ENCODE peak calls at places on chromosome 20, in six cellular contexts. V is esophagus muscularis mucosa, N is transverse colon, D is ovary, E is HepG2, W is suprapubic skin. A is an unnamed sample.

GRCh38 chr20:3681931-3682820 is at the start of gene ADAM33:
- DNase-seq in V (no peak), N (peak), D (peak), E (no peak), W (no peak), A (peak)

GRCh38 chr20:23425129-23425528 is 3.8 kb upstream of the NAPB start:
- DNase-seq in V (peak), N (no peak), D (no peak), E (no peak), W (no peak), A (no peak)

GRCh38 chr20:57266251-57267157 is at the start of gene BMP7:
- DNase-seq in V (no peak), N (no peak), D (no peak), E (no peak), W (peak), A (peak)

GRCh38 chr20:59152559-59153354 is 10.9 kb upstream of the ZNF831 start:
- DNase-seq in V (no peak), N (no peak), D (no peak), E (no peak), W (no peak), A (no peak)

GRCh38 chr20:45951474-45951873 is 17.0 kb downstream of the PCIF1 start:
- DNase-seq in V (no peak), N (no peak), D (no peak), E (no peak), W (no peak), A (no peak)

GRCh38 chr20:21090112-21090737 is 15.9 kb downstream of the LINC00237 start:
- DNase-seq in V (peak), N (no peak), D (no peak), E (no peak), W (no peak), A (no peak)

GRCh38 chr20:35462351-35462750 is 7.0 kb downstream of the CEP250 start:
- DNase-seq in V (no peak), N (no peak), D (no peak), E (no peak), W (no peak), A (no peak)

GRCh38 chr20:13105864-13106457 is 97.2 kb downstream of the SPTLC3 start:
- DNase-seq in V (peak), N (no peak), D (no peak), E (peak), W (no peak), A (no peak)

GRCh38 chr20:32585011-32585518 is at the start of gene NOL4L:
- DNase-seq in V (no peak), N (no peak), D (peak), E (no peak), W (no peak), A (no peak)

GRCh38 chr20:36318166-36318565 is 12.0 kb downstream of the DLGAP4 start:
- DNase-seq in V (no peak), N (no peak), D (no peak), E (no peak), W (no peak), A (no peak)

GRCh38 chr20:39716796-39717341 is 754.7 kb downstream of the DHX35 start:
- DNase-seq in V (no peak), N (no peak), D (no peak), E (no peak), W (no peak), A (no peak)

GRCh38 chr20:54475334-54476287 is at the start of gene DOK5:
- DNase-seq in V (peak), N (peak), D (peak), E (no peak), W (peak), A (peak)

GRCh38 chr20:58024241-58024721 is 204.2 kb downstream of the ANKRD60 start:
- DNase-seq in V (no peak), N (no peak), D (no peak), E (no peak), W (no peak), A (no peak)

GRCh38 chr20:10536531-10536930 is 101.4 kb downstream of the SLX4IP start:
- DNase-seq in V (no peak), N (no peak), D (no peak), E (peak), W (no peak), A (no peak)

GRCh38 chr20:54021446-54022235 is 48.8 kb downstream of the BCAS1 start:
- DNase-seq in V (no peak), N (no peak), D (no peak), E (no peak), W (no peak), A (no peak)

GRCh38 chr20:53550590-53551187 is 43.0 kb downstream of the ZNF217 start:
- DNase-seq in V (no peak), N (no peak), D (no peak), E (peak), W (no peak), A (no peak)

GRCh38 chr20:20814685-20815084 is 102.2 kb upstream of the RALGAPA2 start:
- DNase-seq in V (no peak), N (no peak), D (no peak), E (peak), W (no peak), A (no peak)

GRCh38 chr20:6122873-6123649 is at the start of gene FERMT1:
- DNase-seq in V (peak), N (peak), D (peak), E (peak), W (peak), A (no peak)

GRCh38 chr20:3013771-3014170 is 29.7 kb upstream of the GNRH2 start:
- DNase-seq in V (no peak), N (no peak), D (no peak), E (no peak), W (no peak), A (no peak)

GRCh38 chr20:58875541-58876134 is 23.1 kb downstream of the GNAS start:
- DNase-seq in V (no peak), N (no peak), D (no peak), E (no peak), W (no peak), A (no peak)

GRCh38 chr20:33909331-33909921 is 84.3 kb upstream of the RALY start:
- DNase-seq in V (no peak), N (no peak), D (no peak), E (peak), W (no peak), A (no peak)

GRCh38 chr20:8435251-8436035 is 303.4 kb downstream of the PLCB1 start:
- DNase-seq in V (no peak), N (no peak), D (no peak), E (no peak), W (no peak), A (no peak)

GRCh38 chr20:39009348-39009747 is 47.2 kb downstream of the DHX35 start:
- DNase-seq in V (no peak), N (no peak), D (no peak), E (no peak), W (no peak), A (no peak)

GRCh38 chr20:58611236-58612020 is 39.7 kb upstream of the STX16 start:
- DNase-seq in V (no peak), N (no peak), D (no peak), E (no peak), W (no peak), A (no peak)

GRCh38 chr20:46963758-46964181 is 69.1 kb downstream of the EYA2 start:
- DNase-seq in V (no peak), N (no peak), D (no peak), E (no peak), W (no peak), A (no peak)

GRCh38 chr20:54085910-54086309 is 15.5 kb upstream of the BCAS1 start:
- DNase-seq in V (no peak), N (no peak), D (no peak), E (no peak), W (no peak), A (no peak)

GRCh38 chr20:17995967-17996819 is 27.4 kb downstream of the MGME1 start:
- DNase-seq in V (no peak), N (no peak), D (no peak), E (peak), W (no peak), A (no peak)

GRCh38 chr20:7742479-7742878 is 197.8 kb downstream of the HAO1 start:
- DNase-seq in V (no peak), N (no peak), D (no peak), E (no peak), W (no peak), A (no peak)

GRCh38 chr20:35620818-35621559 is 5.4 kb downstream of the SPAG4 start:
- DNase-seq in V (no peak), N (no peak), D (peak), E (no peak), W (no peak), A (no peak)

GRCh38 chr20:23305098-23305497 is 45.5 kb upstream of the NXT1 start:
- DNase-seq in V (no peak), N (no peak), D (no peak), E (no peak), W (peak), A (peak)

GRCh38 chr20:45629496-45630100 is at the start of gene WFDC10A:
- DNase-seq in V (no peak), N (peak), D (no peak), E (peak), W (no peak), A (peak)

GRCh38 chr20:43762911-43763310 is 36.1 kb upstream of the GTSF1L start:
- DNase-seq in V (no peak), N (no peak), D (no peak), E (no peak), W (no peak), A (no peak)

GRCh38 chr20:14992961-14993360 is 655.5 kb upstream of the FLRT3 start:
- DNase-seq in V (no peak), N (no peak), D (no peak), E (peak), W (no peak), A (no peak)

GRCh38 chr20:22698443-22698842 is 114.1 kb upstream of the FOXA2 start:
- DNase-seq in V (peak), N (no peak), D (no peak), E (no peak), W (no peak), A (no peak)

DNA sequence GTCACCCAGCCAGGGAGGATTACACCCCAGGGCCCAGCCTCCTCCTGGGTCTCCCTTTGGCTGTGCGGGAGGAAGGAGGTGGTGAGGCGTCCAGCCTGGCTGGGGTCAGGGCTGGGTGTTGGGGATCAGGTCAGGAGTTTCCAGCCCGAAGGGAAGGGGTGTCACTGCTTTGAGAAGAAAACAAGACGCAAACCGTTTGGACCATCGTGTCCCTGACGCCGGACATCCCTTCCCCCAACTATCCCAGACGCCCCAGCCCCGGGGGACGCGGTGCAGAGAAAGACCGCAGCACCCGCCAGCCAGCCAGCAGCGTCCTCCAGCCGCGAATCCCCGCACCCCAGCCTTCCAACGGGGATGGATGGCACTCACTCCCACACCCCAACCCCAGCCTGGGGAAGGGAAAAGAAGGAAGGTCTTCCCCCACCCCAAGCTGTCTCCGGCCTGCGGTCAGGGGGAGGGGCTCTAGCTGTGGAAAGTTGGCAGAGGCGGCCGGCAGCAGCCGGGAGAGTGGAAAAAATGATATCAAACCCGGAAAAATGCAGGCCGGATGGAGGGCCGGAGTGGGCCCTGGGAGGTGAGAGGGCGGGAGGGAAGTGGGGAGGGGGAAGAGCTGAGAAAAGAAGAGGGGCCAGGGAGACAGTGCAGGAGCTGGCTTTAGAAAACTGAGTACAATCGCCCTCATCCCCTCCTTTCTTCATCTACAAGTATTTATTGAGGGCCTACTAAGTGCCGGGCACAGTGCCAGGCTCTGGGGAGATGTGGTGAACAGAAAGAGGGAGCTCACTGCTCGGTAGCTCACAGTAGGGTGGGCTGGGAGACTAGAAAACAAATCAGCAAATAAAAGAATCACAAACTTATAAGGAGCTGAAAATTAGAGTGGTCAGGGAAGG is 10.6 kb downstream of the REM1 start:
- DNase-seq in V (no peak), N (peak), D (peak), E (no peak), W (peak), A (peak)
- TF ChIP-seq EP300 in V (no peak), N (no peak), D (no peak), E (no peak), W (no peak), A (peak)

GRCh38 chr20:37365760-37366638 is 20.1 kb downstream of the SRC start:
- DNase-seq in V (no peak), N (no peak), D (no peak), E (no peak), W (peak), A (no peak)
- TF ChIP-seq EP300 in V (no peak), N (no peak), D (no peak), E (no peak), W (no peak), A (no peak)

DNA sequence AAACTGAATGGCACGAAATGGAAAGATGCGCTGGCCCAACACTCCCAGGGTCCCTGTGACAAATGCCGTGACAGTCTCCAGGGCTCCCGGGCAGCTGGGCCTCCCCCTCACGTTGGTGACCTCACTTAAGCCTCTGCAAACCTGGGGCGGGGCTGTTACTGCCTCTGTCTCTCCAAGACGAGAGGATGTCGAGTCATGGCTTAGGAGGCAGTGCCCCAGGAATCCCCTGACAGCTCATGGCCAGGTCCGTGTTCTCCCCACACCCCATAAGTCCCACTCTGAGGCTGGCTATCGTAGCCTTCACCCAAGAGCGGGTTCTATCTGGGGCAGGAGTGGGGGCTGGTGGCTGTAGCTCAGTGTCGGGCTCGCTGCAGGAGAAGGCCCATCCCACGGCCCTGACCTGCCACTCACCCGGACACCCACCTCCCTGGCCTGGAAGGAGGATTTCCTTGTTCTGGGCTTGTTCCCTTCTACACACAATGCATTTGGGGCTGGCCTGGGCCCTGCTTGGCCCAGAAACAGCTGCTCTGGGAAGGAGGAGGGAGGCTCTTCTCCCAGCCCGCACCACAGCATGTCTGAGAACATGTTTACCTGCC is 5.6 kb upstream of the RPS21 start:
- DNase-seq in V (no peak), N (no peak), D (no peak), E (no peak), W (no peak), A (no peak)
- TF ChIP-seq EP300 in V (no peak), N (no peak), D (no peak), E (no peak), W (no peak), A (no peak)

DNA sequence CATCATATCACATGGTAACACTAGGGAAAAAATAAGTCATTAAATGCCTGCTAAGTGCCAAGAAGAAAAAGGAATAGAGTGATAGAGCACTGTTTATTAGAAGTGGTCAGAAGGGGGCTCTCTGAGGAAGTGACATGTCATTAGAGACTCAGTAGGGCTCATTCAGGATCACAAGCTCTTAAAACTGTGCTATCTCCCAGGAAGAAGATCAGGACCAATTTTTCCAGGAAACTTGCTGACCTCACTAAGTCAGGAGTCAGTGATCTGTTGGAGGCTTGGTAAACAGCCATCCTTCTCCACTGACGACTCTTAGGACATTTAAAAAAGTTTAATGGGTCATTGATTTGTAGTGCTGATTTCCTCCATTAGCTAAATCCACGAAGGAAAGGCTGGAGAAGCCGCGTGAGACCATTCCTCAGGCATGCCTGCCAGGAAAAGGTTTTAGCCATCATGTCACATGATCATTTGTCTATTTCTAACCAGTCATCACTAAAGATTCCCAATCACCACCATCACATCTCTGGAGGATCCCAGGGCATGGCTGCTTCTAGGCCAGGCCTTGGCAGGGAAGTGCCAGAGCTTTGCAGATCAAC is 5.9 kb upstream of the PTPN1 start:
- DNase-seq in V (no peak), N (no peak), D (no peak), E (peak), W (no peak), A (no peak)
- TF ChIP-seq EP300 in V (no peak), N (no peak), D (no peak), E (no peak), W (no peak), A (peak)

A was measured in tibial nerve.